ENCODE peak calls at places on chromosomes 13 and 19, in eight cellular contexts. One of them, this sample, is unnamed.
A peak's percentile ranks its signal among the peaks of the same experiment; 100 is the strongest.

GRCh38 chr19:56477429-56478338 is 539 bp upstream of the ZNF667 start:
- DNase-seq in psoas muscle: peak; percentile 93
- DNase-seq in cardiac muscle cell: peak; percentile 81
- DNase-seq in fibroblast of lung: peak; percentile 93
- DNase-seq in uterus: peak; percentile 91
- DNase-seq in CD8-positive, alpha-beta T cell: peak; percentile 51
- DNase-seq in AG10803: peak; percentile 91
- DNase-seq in thyroid gland: peak; percentile 94
- DNase-seq in this sample: no peak

GRCh38 chr13:97133554-97133953 is 88.6 kb upstream of the MBNL2 start:
- DNase-seq in psoas muscle: no peak
- DNase-seq in cardiac muscle cell: no peak
- DNase-seq in fibroblast of lung: no peak
- DNase-seq in uterus: no peak
- DNase-seq in CD8-positive, alpha-beta T cell: no peak
- DNase-seq in AG10803: no peak
- DNase-seq in thyroid gland: no peak
- DNase-seq in this sample: no peak

GRCh38 chr13:29993716-29994488 is 143.5 kb upstream of the UBL3 start:
- DNase-seq in psoas muscle: no peak
- DNase-seq in cardiac muscle cell: peak; percentile 7
- DNase-seq in fibroblast of lung: peak; percentile 76
- DNase-seq in uterus: no peak
- DNase-seq in CD8-positive, alpha-beta T cell: no peak
- DNase-seq in AG10803: peak; percentile 83
- DNase-seq in thyroid gland: no peak
- DNase-seq in this sample: no peak

GRCh38 chr13:35157143-35157755 is 215.2 kb downstream of the NBEA start:
- DNase-seq in psoas muscle: no peak
- DNase-seq in cardiac muscle cell: peak; percentile 49
- DNase-seq in fibroblast of lung: peak; percentile 46
- DNase-seq in uterus: no peak
- DNase-seq in CD8-positive, alpha-beta T cell: no peak
- DNase-seq in AG10803: peak; percentile 55
- DNase-seq in thyroid gland: peak; percentile 34
- DNase-seq in this sample: peak; percentile 67

GRCh38 chr13:95485045-95485517 is 67.4 kb upstream of the CLDN10 start:
- DNase-seq in psoas muscle: no peak
- DNase-seq in cardiac muscle cell: no peak
- DNase-seq in fibroblast of lung: peak; percentile 58
- DNase-seq in uterus: no peak
- DNase-seq in CD8-positive, alpha-beta T cell: no peak
- DNase-seq in AG10803: no peak
- DNase-seq in thyroid gland: no peak
- DNase-seq in this sample: no peak

GRCh38 chr13:73870036-73870741 is 264.0 kb downstream of the KLF12 start:
- DNase-seq in psoas muscle: no peak
- DNase-seq in cardiac muscle cell: no peak
- DNase-seq in fibroblast of lung: peak; percentile 38
- DNase-seq in uterus: no peak
- DNase-seq in CD8-positive, alpha-beta T cell: no peak
- DNase-seq in AG10803: peak; percentile 29
- DNase-seq in thyroid gland: no peak
- DNase-seq in this sample: no peak

GRCh38 chr19:29872224-29872731 is 60.5 kb downstream of the CCNE1 start:
- DNase-seq in psoas muscle: no peak
- DNase-seq in cardiac muscle cell: peak; percentile 33
- DNase-seq in fibroblast of lung: peak; percentile 31
- DNase-seq in uterus: no peak
- DNase-seq in CD8-positive, alpha-beta T cell: no peak
- DNase-seq in AG10803: no peak
- DNase-seq in thyroid gland: no peak
- DNase-seq in this sample: peak; percentile 43

GRCh38 chr13:49844191-49844590 is 51.7 kb upstream of the KPNA3 start:
- DNase-seq in psoas muscle: no peak
- DNase-seq in cardiac muscle cell: no peak
- DNase-seq in fibroblast of lung: no peak
- DNase-seq in uterus: no peak
- DNase-seq in CD8-positive, alpha-beta T cell: no peak
- DNase-seq in AG10803: peak; percentile 36
- DNase-seq in thyroid gland: no peak
- DNase-seq in this sample: no peak

GRCh38 chr13:30529085-30529815 is 63.5 kb upstream of the HMGB1 start:
- DNase-seq in psoas muscle: no peak
- DNase-seq in cardiac muscle cell: no peak
- DNase-seq in fibroblast of lung: peak; percentile 34
- DNase-seq in uterus: no peak
- DNase-seq in CD8-positive, alpha-beta T cell: no peak
- DNase-seq in AG10803: no peak
- DNase-seq in thyroid gland: no peak
- DNase-seq in this sample: peak; percentile 56

GRCh38 chr13:103852036-103852435 is 785.8 kb upstream of the SLC10A2 start:
- DNase-seq in psoas muscle: no peak
- DNase-seq in cardiac muscle cell: peak; percentile 26
- DNase-seq in fibroblast of lung: no peak
- DNase-seq in uterus: no peak
- DNase-seq in CD8-positive, alpha-beta T cell: no peak
- DNase-seq in AG10803: no peak
- DNase-seq in thyroid gland: no peak
- DNase-seq in this sample: no peak

GRCh38 chr13:82749551-82749950 is 1132.7 kb downstream of the SLITRK1 start:
- DNase-seq in psoas muscle: no peak
- DNase-seq in cardiac muscle cell: no peak
- DNase-seq in fibroblast of lung: peak; percentile 11
- DNase-seq in uterus: no peak
- DNase-seq in CD8-positive, alpha-beta T cell: no peak
- DNase-seq in AG10803: no peak
- DNase-seq in thyroid gland: no peak
- DNase-seq in this sample: no peak

GRCh38 chr19:49224856-49225255 is 67.3 kb downstream of the TRPM4 start:
- DNase-seq in psoas muscle: no peak
- DNase-seq in cardiac muscle cell: peak; percentile 78
- DNase-seq in fibroblast of lung: peak; percentile 43
- DNase-seq in uterus: no peak
- DNase-seq in CD8-positive, alpha-beta T cell: no peak
- DNase-seq in AG10803: peak; percentile 42
- DNase-seq in thyroid gland: peak; percentile 60
- DNase-seq in this sample: peak; percentile 71

GRCh38 chr19:6976197-6976596 is 45.0 kb downstream of the MBD3L2B start:
- DNase-seq in psoas muscle: no peak
- DNase-seq in cardiac muscle cell: no peak
- DNase-seq in fibroblast of lung: no peak
- DNase-seq in uterus: no peak
- DNase-seq in CD8-positive, alpha-beta T cell: no peak
- DNase-seq in AG10803: no peak
- DNase-seq in thyroid gland: no peak
- DNase-seq in this sample: no peak

GRCh38 chr13:105063676-105064075 is 1471.8 kb downstream of the EFNB2 start:
- DNase-seq in psoas muscle: no peak
- DNase-seq in cardiac muscle cell: no peak
- DNase-seq in fibroblast of lung: peak; percentile 6
- DNase-seq in uterus: no peak
- DNase-seq in CD8-positive, alpha-beta T cell: no peak
- DNase-seq in AG10803: no peak
- DNase-seq in thyroid gland: no peak
- DNase-seq in this sample: no peak

GRCh38 chr13:59776924-59777690 is 386.6 kb downstream of the DIAPH3 start:
- DNase-seq in psoas muscle: no peak
- DNase-seq in cardiac muscle cell: no peak
- DNase-seq in fibroblast of lung: peak; percentile 91
- DNase-seq in uterus: no peak
- DNase-seq in CD8-positive, alpha-beta T cell: no peak
- DNase-seq in AG10803: peak; percentile 84
- DNase-seq in thyroid gland: no peak
- DNase-seq in this sample: peak; percentile 27

DNA sequence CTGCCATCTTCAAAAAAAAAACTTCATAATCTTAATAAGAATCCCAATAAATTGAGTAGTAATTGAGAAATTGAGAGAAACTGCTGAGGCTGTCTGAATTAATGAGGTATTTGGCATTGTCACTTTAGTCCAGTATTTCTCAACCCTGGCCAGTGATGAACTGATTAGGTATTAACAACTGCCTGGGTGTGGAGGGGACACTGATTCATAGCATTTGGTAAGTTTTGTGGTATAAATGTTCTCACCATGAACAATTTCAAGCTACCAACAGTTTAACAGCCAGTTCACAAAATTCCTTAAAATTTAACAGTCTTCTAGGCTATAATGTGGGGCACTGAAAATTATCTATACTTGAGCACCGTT is 18.3 kb downstream of the GPC6 start:
- DNase-seq in psoas muscle: no peak
- DNase-seq in cardiac muscle cell: no peak
- DNase-seq in fibroblast of lung: peak; percentile 86
- DNase-seq in uterus: no peak
- DNase-seq in CD8-positive, alpha-beta T cell: no peak
- DNase-seq in AG10803: peak; percentile 81
- DNase-seq in thyroid gland: no peak
- DNase-seq in this sample: no peak
- H3K4me3 ChIP-seq in psoas muscle: peak overlapping the region; percentile 39
- H3K4me3 ChIP-seq in cardiac muscle cell: no peak overlapping the region
- H3K4me3 ChIP-seq in fibroblast of lung: peak overlapping the region; percentile 19
- H3K4me3 ChIP-seq in uterus: no peak overlapping the region
- H3K4me3 ChIP-seq in CD8-positive, alpha-beta T cell: no peak overlapping the region
- H3K4me3 ChIP-seq in AG10803: peak overlapping the region; percentile 64
- H3K4me3 ChIP-seq in thyroid gland: no peak overlapping the region
- H3K4me3 ChIP-seq in this sample: no peak overlapping the region

GRCh38 chr13:21074601-21075302 is 13.4 kb upstream of the LATS2 start:
- DNase-seq in psoas muscle: no peak
- DNase-seq in cardiac muscle cell: no peak
- DNase-seq in fibroblast of lung: no peak
- DNase-seq in uterus: peak; percentile 55
- DNase-seq in CD8-positive, alpha-beta T cell: no peak
- DNase-seq in AG10803: peak; percentile 51
- DNase-seq in thyroid gland: no peak
- DNase-seq in this sample: no peak
- H3K4me3 ChIP-seq in psoas muscle: peak overlapping the region; percentile 79
- H3K4me3 ChIP-seq in cardiac muscle cell: no peak overlapping the region
- H3K4me3 ChIP-seq in fibroblast of lung: no peak overlapping the region
- H3K4me3 ChIP-seq in uterus: peak overlapping the region; percentile 37
- H3K4me3 ChIP-seq in CD8-positive, alpha-beta T cell: peak overlapping the region; percentile 85
- H3K4me3 ChIP-seq in AG10803: peak overlapping the region; percentile 20
- H3K4me3 ChIP-seq in thyroid gland: no peak overlapping the region
- H3K4me3 ChIP-seq in this sample: no peak overlapping the region

GRCh38 chr13:40668335-40668734 is 1.9 kb upstream of the FOXO1 start:
- DNase-seq in psoas muscle: peak; percentile 79
- DNase-seq in cardiac muscle cell: no peak
- DNase-seq in fibroblast of lung: no peak
- DNase-seq in uterus: peak; percentile 51
- DNase-seq in CD8-positive, alpha-beta T cell: peak; percentile 34
- DNase-seq in AG10803: no peak
- DNase-seq in thyroid gland: no peak
- DNase-seq in this sample: peak; percentile 73
- H3K4me3 ChIP-seq in psoas muscle: peak overlapping the region; percentile 95
- H3K4me3 ChIP-seq in cardiac muscle cell: no peak overlapping the region
- H3K4me3 ChIP-seq in fibroblast of lung: no peak overlapping the region
- H3K4me3 ChIP-seq in uterus: peak overlapping the region; percentile 99
- H3K4me3 ChIP-seq in CD8-positive, alpha-beta T cell: peak overlapping the region; percentile 96
- H3K4me3 ChIP-seq in AG10803: no peak overlapping the region
- H3K4me3 ChIP-seq in thyroid gland: no peak overlapping the region
- H3K4me3 ChIP-seq in this sample: no peak overlapping the region

GRCh38 chr13:112968910-112969691 is at the start of gene MCF2L:
- DNase-seq in psoas muscle: peak; percentile 53
- DNase-seq in cardiac muscle cell: peak; percentile 56
- DNase-seq in fibroblast of lung: peak; percentile 25
- DNase-seq in uterus: no peak
- DNase-seq in CD8-positive, alpha-beta T cell: peak; percentile 56
- DNase-seq in AG10803: peak; percentile 20
- DNase-seq in thyroid gland: peak; percentile 65
- DNase-seq in this sample: peak; percentile 3
- H3K4me3 ChIP-seq in psoas muscle: peak within 1 kb of the TSS; percentile 53
- H3K4me3 ChIP-seq in cardiac muscle cell: peak within 1 kb of the TSS; percentile 68
- H3K4me3 ChIP-seq in fibroblast of lung: no peak within 1 kb of the TSS
- H3K4me3 ChIP-seq in uterus: peak within 1 kb of the TSS; percentile 42
- H3K4me3 ChIP-seq in CD8-positive, alpha-beta T cell: peak within 1 kb of the TSS; percentile 66
- H3K4me3 ChIP-seq in AG10803: no peak within 1 kb of the TSS
- H3K4me3 ChIP-seq in thyroid gland: peak within 1 kb of the TSS; percentile 54
- H3K4me3 ChIP-seq in this sample: no peak within 1 kb of the TSS

GRCh38 chr19:18294467-18294864 is 13.0 kb upstream of the JUND start:
- DNase-seq in psoas muscle: peak; percentile 75
- DNase-seq in cardiac muscle cell: no peak
- DNase-seq in fibroblast of lung: peak; percentile 34
- DNase-seq in uterus: no peak
- DNase-seq in CD8-positive, alpha-beta T cell: peak; percentile 82
- DNase-seq in AG10803: no peak
- DNase-seq in thyroid gland: peak; percentile 45
- DNase-seq in this sample: peak; percentile 70
- H3K4me3 ChIP-seq in psoas muscle: no peak overlapping the region
- H3K4me3 ChIP-seq in cardiac muscle cell: no peak overlapping the region
- H3K4me3 ChIP-seq in fibroblast of lung: no peak overlapping the region
- H3K4me3 ChIP-seq in uterus: no peak overlapping the region
- H3K4me3 ChIP-seq in CD8-positive, alpha-beta T cell: no peak overlapping the region
- H3K4me3 ChIP-seq in AG10803: no peak overlapping the region
- H3K4me3 ChIP-seq in thyroid gland: no peak overlapping the region
- H3K4me3 ChIP-seq in this sample: no peak overlapping the region

GRCh38 chr19:18252370-18252717 is 21.9 kb downstream of the IQCN start:
- DNase-seq in psoas muscle: no peak
- DNase-seq in cardiac muscle cell: no peak
- DNase-seq in fibroblast of lung: no peak
- DNase-seq in uterus: no peak
- DNase-seq in CD8-positive, alpha-beta T cell: no peak
- DNase-seq in AG10803: no peak
- DNase-seq in thyroid gland: no peak
- DNase-seq in this sample: no peak
- H3K4me3 ChIP-seq in psoas muscle: no peak overlapping the region
- H3K4me3 ChIP-seq in cardiac muscle cell: no peak overlapping the region
- H3K4me3 ChIP-seq in fibroblast of lung: no peak overlapping the region
- H3K4me3 ChIP-seq in uterus: no peak overlapping the region
- H3K4me3 ChIP-seq in CD8-positive, alpha-beta T cell: no peak overlapping the region
- H3K4me3 ChIP-seq in AG10803: no peak overlapping the region
- H3K4me3 ChIP-seq in thyroid gland: no peak overlapping the region
- H3K4me3 ChIP-seq in this sample: no peak overlapping the region

GRCh38 chr19:1846517-1847205 is 1.6 kb downstream of the REXO1 start:
- DNase-seq in psoas muscle: no peak
- DNase-seq in cardiac muscle cell: no peak
- DNase-seq in fibroblast of lung: no peak
- DNase-seq in uterus: no peak
- DNase-seq in CD8-positive, alpha-beta T cell: no peak
- DNase-seq in AG10803: no peak
- DNase-seq in thyroid gland: no peak
- DNase-seq in this sample: no peak
- H3K4me3 ChIP-seq in psoas muscle: peak overlapping the region; percentile 88
- H3K4me3 ChIP-seq in cardiac muscle cell: peak overlapping the region; percentile 99
- H3K4me3 ChIP-seq in fibroblast of lung: peak overlapping the region; percentile 81
- H3K4me3 ChIP-seq in uterus: peak overlapping the region; percentile 88
- H3K4me3 ChIP-seq in CD8-positive, alpha-beta T cell: peak overlapping the region; percentile 86
- H3K4me3 ChIP-seq in AG10803: peak overlapping the region; percentile 96
- H3K4me3 ChIP-seq in thyroid gland: no peak overlapping the region
- H3K4me3 ChIP-seq in this sample: peak overlapping the region; percentile 93

DNA sequence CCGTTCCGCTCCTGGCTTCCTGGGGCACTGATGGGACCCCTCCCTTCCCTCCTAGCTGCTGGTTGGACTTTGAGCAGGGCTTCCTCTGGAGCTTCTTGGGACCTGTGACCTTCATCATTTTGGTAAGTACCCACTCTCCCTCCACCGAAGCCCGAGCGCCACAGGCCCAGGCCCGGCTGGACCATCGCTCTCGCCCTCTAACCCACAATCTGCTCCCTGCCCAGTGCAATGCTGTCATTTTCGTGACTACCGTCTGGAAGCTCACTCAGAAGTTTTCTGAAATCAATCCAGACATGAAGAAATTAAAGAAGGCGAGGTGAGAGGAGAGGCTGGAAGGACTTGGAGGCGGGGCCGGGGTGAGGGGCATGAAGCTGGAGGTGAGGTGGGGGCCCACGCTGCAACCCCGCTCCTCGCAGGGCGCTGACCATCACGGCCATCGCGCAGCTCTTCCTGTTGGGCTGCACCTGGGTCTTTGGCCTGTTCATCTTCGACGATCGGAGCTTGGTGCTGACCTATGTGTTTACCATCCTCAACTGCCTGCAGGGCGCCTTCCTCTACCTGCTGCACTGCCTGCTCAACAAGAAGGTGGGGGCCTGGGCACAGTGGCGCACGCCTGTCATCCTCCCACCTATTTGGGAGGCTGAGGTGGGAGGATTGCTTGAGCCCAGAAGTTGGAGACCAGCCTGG is 12.4 kb downstream of the DDX39A start:
- DNase-seq in psoas muscle: no peak
- DNase-seq in cardiac muscle cell: no peak
- DNase-seq in fibroblast of lung: no peak
- DNase-seq in uterus: no peak
- DNase-seq in CD8-positive, alpha-beta T cell: no peak
- DNase-seq in AG10803: no peak
- DNase-seq in thyroid gland: no peak
- DNase-seq in this sample: no peak
- H3K4me3 ChIP-seq in psoas muscle: no peak overlapping the region
- H3K4me3 ChIP-seq in cardiac muscle cell: no peak overlapping the region
- H3K4me3 ChIP-seq in fibroblast of lung: no peak overlapping the region
- H3K4me3 ChIP-seq in uterus: no peak overlapping the region
- H3K4me3 ChIP-seq in CD8-positive, alpha-beta T cell: no peak overlapping the region
- H3K4me3 ChIP-seq in AG10803: no peak overlapping the region
- H3K4me3 ChIP-seq in thyroid gland: no peak overlapping the region
- H3K4me3 ChIP-seq in this sample: no peak overlapping the region

This sample was measured in GM12865.